ENCODE peak calls at places on chromosomes 3 and 15, in four cellular contexts. One of them, this sample, is unnamed.

GRCh38 chr3:20060924-20061323 is 20.7 kb downstream of the KAT2B start:
- DNase-seq in NCI-H82: no peak
- DNase-seq in AG09309: no peak
- DNase-seq in tibial artery: no peak
- DNase-seq in this sample: no peak

GRCh38 chr3:48565591-48566400 is 2.2 kb upstream of the UCN2 start:
- DNase-seq in AG09309: no peak
- DNase-seq in NCI-H82: no peak
- DNase-seq in tibial artery: no peak
- DNase-seq in this sample: no peak

GRCh38 chr3:66017084-66017990 is 21.4 kb downstream of the MAGI1 start:
- DNase-seq in AG09309: no peak
- DNase-seq in NCI-H82: peak
- DNase-seq in tibial artery: no peak
- DNase-seq in this sample: no peak

GRCh38 chr3:64218329-64218728 is 6.9 kb downstream of the PRICKLE2 start:
- DNase-seq in tibial artery: no peak
- DNase-seq in NCI-H82: no peak
- DNase-seq in AG09309: no peak
- DNase-seq in this sample: no peak

GRCh38 chr3:62149962-62150361 is 223.4 kb downstream of the FEZF2 start:
- DNase-seq in NCI-H82: no peak
- DNase-seq in AG09309: no peak
- DNase-seq in tibial artery: no peak
- DNase-seq in this sample: no peak

GRCh38 chr3:17412950-17413530 is 329.4 kb downstream of the TBC1D5 start:
- DNase-seq in tibial artery: no peak
- DNase-seq in AG09309: no peak
- DNase-seq in NCI-H82: peak
- DNase-seq in this sample: no peak

GRCh38 chr3:194203482-194204035 is 67.6 kb downstream of the HES1 start:
- DNase-seq in AG09309: no peak
- DNase-seq in NCI-H82: no peak
- DNase-seq in tibial artery: no peak
- DNase-seq in this sample: no peak

GRCh38 chr3:193809106-193809505 is 216.1 kb downstream of the OPA1 start:
- DNase-seq in AG09309: no peak
- DNase-seq in NCI-H82: no peak
- DNase-seq in tibial artery: no peak
- DNase-seq in this sample: no peak

GRCh38 chr15:69748131-69748530 is 295.5 kb downstream of the RPLP1 start:
- DNase-seq in NCI-H82: peak
- DNase-seq in AG09309: no peak
- DNase-seq in tibial artery: no peak
- DNase-seq in this sample: no peak

GRCh38 chr3:155946178-155946577 is 75.7 kb downstream of the GMPS start:
- DNase-seq in tibial artery: no peak
- DNase-seq in AG09309: peak
- DNase-seq in NCI-H82: no peak
- DNase-seq in this sample: no peak

GRCh38 chr3:46449755-46450552 is 14.8 kb downstream of the LTF start:
- DNase-seq in NCI-H82: peak
- DNase-seq in tibial artery: no peak
- DNase-seq in AG09309: no peak
- DNase-seq in this sample: no peak

GRCh38 chr3:50487181-50487580 is 16.3 kb downstream of the CACNA2D2 start:
- DNase-seq in AG09309: no peak
- DNase-seq in NCI-H82: no peak
- DNase-seq in tibial artery: no peak
- DNase-seq in this sample: no peak

GRCh38 chr3:101574388-101575156 is 592 bp downstream of the PCNP start:
- DNase-seq in AG09309: peak
- DNase-seq in tibial artery: peak
- DNase-seq in NCI-H82: peak
- DNase-seq in this sample: peak

GRCh38 chr3:8458235-8458634 is 43.4 kb upstream of the LMCD1 start:
- DNase-seq in AG09309: peak
- DNase-seq in NCI-H82: no peak
- DNase-seq in tibial artery: no peak
- DNase-seq in this sample: no peak

GRCh38 chr15:68256675-68257450 is 20.7 kb upstream of the FEM1B start:
- DNase-seq in NCI-H82: no peak
- DNase-seq in tibial artery: peak
- DNase-seq in AG09309: peak
- DNase-seq in this sample: peak

GRCh38 chr3:129211772-129212171 is 28.1 kb upstream of the CNBP start:
- DNase-seq in AG09309: no peak
- DNase-seq in NCI-H82: peak
- DNase-seq in tibial artery: peak
- DNase-seq in this sample: peak

GRCh38 chr3:18982920-18983319 is 165.4 kb upstream of the KCNH8 start:
- DNase-seq in tibial artery: no peak
- DNase-seq in NCI-H82: no peak
- DNase-seq in AG09309: no peak
- DNase-seq in this sample: no peak

GRCh38 chr3:151156618-151157216 is 46.3 kb downstream of the GPR171 start:
- DNase-seq in NCI-H82: peak
- DNase-seq in AG09309: no peak
- DNase-seq in tibial artery: no peak
- DNase-seq in this sample: no peak

GRCh38 chr3:112005091-112005672 is 6.5 kb downstream of the TAGLN3 start:
- DNase-seq in NCI-H82: no peak
- DNase-seq in AG09309: no peak
- DNase-seq in tibial artery: no peak
- DNase-seq in this sample: no peak

GRCh38 chr3:122199552-122199951 is 16.1 kb downstream of the CASR start:
- DNase-seq in AG09309: no peak
- DNase-seq in NCI-H82: no peak
- DNase-seq in tibial artery: no peak
- DNase-seq in this sample: no peak

GRCh38 chr3:21645121-21645897 is 105.7 kb downstream of the ZNF385D start:
- DNase-seq in NCI-H82: no peak
- DNase-seq in tibial artery: peak
- DNase-seq in AG09309: no peak
- DNase-seq in this sample: no peak

GRCh38 chr15:48925714-48926223 is 38.0 kb downstream of the SHC4 start:
- DNase-seq in AG09309: no peak
- DNase-seq in NCI-H82: peak
- DNase-seq in tibial artery: no peak
- DNase-seq in this sample: no peak

GRCh38 chr15:73265536-73266153 is 103.1 kb downstream of the HCN4 start:
- DNase-seq in NCI-H82: peak
- DNase-seq in tibial artery: no peak
- DNase-seq in AG09309: no peak
- DNase-seq in this sample: no peak

GRCh38 chr3:197352382-197352781 is 54.0 kb upstream of the DLG1 start:
- DNase-seq in NCI-H82: peak
- DNase-seq in AG09309: no peak
- DNase-seq in tibial artery: no peak
- DNase-seq in this sample: no peak

GRCh38 chr3:13710251-13710650 is 161.3 kb downstream of the FBLN2 start:
- DNase-seq in tibial artery: peak
- DNase-seq in NCI-H82: no peak
- DNase-seq in AG09309: no peak
- DNase-seq in this sample: peak

GRCh38 chr3:152235709-152236298 is 32.9 kb upstream of the MBNL1 start:
- DNase-seq in tibial artery: no peak
- DNase-seq in NCI-H82: peak
- DNase-seq in AG09309: no peak
- DNase-seq in this sample: no peak

GRCh38 chr3:194602580-194603300 is 30.5 kb downstream of the TMEM44 start:
- DNase-seq in NCI-H82: no peak
- DNase-seq in tibial artery: no peak
- DNase-seq in AG09309: no peak
- DNase-seq in this sample: no peak

GRCh38 chr3:159856496-159857098 is 132.0 kb upstream of the IL12A start:
- DNase-seq in AG09309: no peak
- DNase-seq in NCI-H82: peak
- DNase-seq in tibial artery: no peak
- DNase-seq in this sample: no peak